ENCODE peak calls at places on chromosomes 5 and 9, in nine cellular contexts. G is lower leg skin, H is heart right ventricle, Z is lower lobe of right lung, A is H1, N is prostate gland, O is fibroblast of pulmonary artery, T is Caco-2, D is IMR-90. C is an unnamed sample.

GRCh38 chr5:181207214-181207959 is 2.4 kb upstream of the TRIM7 start:
- DNase-seq in G (peak; percentile 75), H (peak; percentile 78), Z (peak; percentile 75), A (no peak), N (no peak), O (peak; percentile 92), T (peak; percentile 87), D (peak; percentile 93), C (peak; percentile 87)

GRCh38 chr9:123927625-123928308 is 2.2 kb downstream of the DENND1A start:
- DNase-seq in G (no peak), H (no peak), Z (no peak), A (no peak), N (no peak), O (peak; percentile 70), T (peak; percentile 70), D (peak; percentile 55), C (no peak)

GRCh38 chr9:94872921-94873511 is 146.5 kb downstream of the AOPEP start:
- DNase-seq in G (no peak), H (no peak), Z (no peak), A (no peak), N (no peak), O (peak; percentile 66), T (no peak), D (no peak), C (no peak)

GRCh38 chr9:136997830-136998234 is 1.5 kb upstream of the CLIC3 start:
- DNase-seq in G (no peak), H (no peak), Z (no peak), A (no peak), N (no peak), O (no peak), T (no peak), D (no peak), C (no peak)

GRCh38 chr9:126809068-126809467 is 4.2 kb downstream of the ZBTB43 start:
- DNase-seq in G (no peak), H (no peak), Z (no peak), A (no peak), N (peak; percentile 17), O (no peak), T (no peak), D (peak; percentile 79), C (no peak)

GRCh38 chr5:116395708-116396203 is 178.9 kb downstream of the SEMA6A start:
- DNase-seq in G (no peak), H (no peak), Z (no peak), A (no peak), N (peak; percentile 8), O (peak; percentile 3), T (no peak), D (no peak), C (no peak)

GRCh38 chr5:73764586-73764985 is 138.6 kb downstream of the ARHGEF28 start:
- DNase-seq in G (no peak), H (no peak), Z (no peak), A (no peak), N (no peak), O (peak; percentile 54), T (no peak), D (peak; percentile 82), C (no peak)

GRCh38 chr9:117407436-117408022 is 7.3 kb downstream of the ASTN2 start:
- DNase-seq in G (no peak), H (no peak), Z (no peak), A (no peak), N (no peak), O (no peak), T (no peak), D (no peak), C (no peak)

GRCh38 chr5:96379862-96380261 is 53.2 kb downstream of the PCSK1 start:
- DNase-seq in G (no peak), H (no peak), Z (no peak), A (no peak), N (no peak), O (no peak), T (no peak), D (no peak), C (no peak)

GRCh38 chr5:96377167-96377566 is 55.9 kb downstream of the PCSK1 start:
- DNase-seq in G (no peak), H (no peak), Z (no peak), A (no peak), N (no peak), O (no peak), T (no peak), D (peak; percentile 56), C (no peak)

GRCh38 chr5:96384353-96384752 is 48.7 kb downstream of the PCSK1 start:
- DNase-seq in G (no peak), H (peak; percentile 77), Z (no peak), A (no peak), N (no peak), O (peak; percentile 69), T (no peak), D (peak; percentile 67), C (no peak)

GRCh38 chr5:96377597-96377996 is 55.5 kb downstream of the PCSK1 start:
- DNase-seq in G (no peak), H (no peak), Z (no peak), A (no peak), N (no peak), O (no peak), T (no peak), D (no peak), C (no peak)

GRCh38 chr5:96381526-96381925 is 51.5 kb downstream of the PCSK1 start:
- DNase-seq in G (no peak), H (peak; percentile 10), Z (no peak), A (no peak), N (no peak), O (no peak), T (no peak), D (no peak), C (no peak)
- TF ChIP-seq CTCF in G (no peak), H (peak; percentile 25), Z (no peak), A (no peak), N (no peak), O (no peak), T (no peak), D (no peak), C (no peak)

GRCh38 chr9:5895782-5896181 is 5.1 kb downstream of the MLANA start:
- DNase-seq in G (no peak), H (peak; percentile 9), Z (no peak), A (no peak), N (no peak), O (no peak), T (no peak), D (no peak), C (no peak)
- H3K4me3 ChIP-seq in G (no peak overlapping the region), H (no peak overlapping the region), Z (no peak overlapping the region), A (no peak overlapping the region), N (no peak overlapping the region), O (no peak overlapping the region), T (no peak overlapping the region), D (no peak overlapping the region), C (no peak overlapping the region)

GRCh38 chr5:148913985-148914421 is 87.6 kb downstream of the ADRB2 start:
- DNase-seq in G (no peak), H (no peak), Z (no peak), A (peak; percentile 34), N (no peak), O (peak; percentile 78), T (peak; percentile 47), D (peak; percentile 87), C (no peak)

GRCh38 chr5:148912146-148912545 is 85.7 kb downstream of the ADRB2 start:
- DNase-seq in G (no peak), H (no peak), Z (no peak), A (no peak), N (no peak), O (peak; percentile 11), T (no peak), D (peak; percentile 18), C (no peak)

GRCh38 chr5:148913493-148913892 is 87.1 kb downstream of the ADRB2 start:
- DNase-seq in G (no peak), H (no peak), Z (no peak), A (no peak), N (no peak), O (peak; percentile 4), T (no peak), D (no peak), C (no peak)

GRCh38 chr5:148911386-148911785 is 85.0 kb downstream of the ADRB2 start:
- DNase-seq in G (no peak), H (no peak), Z (no peak), A (no peak), N (no peak), O (no peak), T (no peak), D (no peak), C (no peak)

GRCh38 chr5:148912714-148913398 is 86.4 kb downstream of the ADRB2 start:
- DNase-seq in G (peak; percentile 70), H (no peak), Z (no peak), A (peak; percentile 68), N (no peak), O (peak; percentile 92), T (no peak), D (peak; percentile 99), C (no peak)
- TF ChIP-seq CTCF in G (no peak), H (no peak), Z (peak; percentile 22), A (peak; percentile 56), N (peak; percentile 57), O (peak; percentile 28), T (peak; percentile 50), D (peak; percentile 35), C (no peak)

GRCh38 chr5:80077317-80077716 is 42.2 kb downstream of the THBS4 start:
- DNase-seq in G (no peak), H (no peak), Z (no peak), A (no peak), N (no peak), O (no peak), T (no peak), D (no peak), C (no peak)

GRCh38 chr5:80082221-80082620 is 47.1 kb downstream of the THBS4 start:
- DNase-seq in G (no peak), H (no peak), Z (no peak), A (no peak), N (no peak), O (no peak), T (no peak), D (no peak), C (no peak)

GRCh38 chr5:80078921-80079320 is 43.8 kb downstream of the THBS4 start:
- DNase-seq in G (no peak), H (no peak), Z (no peak), A (no peak), N (no peak), O (no peak), T (no peak), D (no peak), C (no peak)

GRCh38 chr5:80082731-80083114 is 47.6 kb downstream of the THBS4 start:
- DNase-seq in G (peak; percentile 21), H (peak; percentile 85), Z (peak; percentile 76), A (peak; percentile 39), N (peak; percentile 45), O (peak; percentile 80), T (no peak), D (peak; percentile 70), C (peak; percentile 39)

DNA sequence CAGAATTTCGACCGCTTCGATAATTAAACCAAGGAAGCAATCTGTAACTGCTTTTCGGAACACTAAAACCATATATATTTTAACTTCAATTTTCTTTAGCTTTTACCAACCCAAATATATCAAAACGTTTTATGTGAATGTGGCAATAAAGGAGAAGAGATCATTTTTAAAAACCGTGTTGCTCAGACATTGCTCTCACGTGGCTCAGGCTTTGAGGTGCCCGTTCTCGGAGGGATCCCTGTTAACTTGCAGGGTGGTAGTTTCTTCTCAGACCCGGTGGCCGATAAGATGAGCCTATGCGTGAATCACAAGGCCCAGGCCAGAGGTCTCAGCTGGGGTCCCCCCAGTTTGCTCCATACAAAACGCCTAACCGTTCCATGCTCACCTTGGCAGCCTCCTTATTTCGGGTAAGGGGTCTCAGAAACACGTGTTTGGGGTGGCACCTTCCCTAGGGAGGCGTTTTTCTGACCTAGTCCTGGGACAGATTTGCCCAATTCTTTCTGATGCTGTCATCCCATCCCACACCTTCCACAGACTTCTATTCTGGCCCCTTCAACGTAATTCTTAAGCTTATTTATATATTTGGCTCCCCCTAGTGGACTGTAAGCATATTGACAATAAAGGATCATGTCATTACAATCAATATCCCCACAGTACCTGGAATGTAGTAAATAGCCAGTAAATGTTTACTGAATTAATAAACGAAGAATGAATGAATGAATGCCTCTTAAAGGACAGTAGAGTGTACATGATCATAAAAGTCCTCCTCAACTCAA is 48.2 kb downstream of the THBS4 start:
- DNase-seq in G (peak; percentile 20), H (peak; percentile 31), Z (no peak), A (no peak), N (no peak), O (peak; percentile 80), T (no peak), D (peak; percentile 72), C (peak; percentile 19)
- H3K4me3 ChIP-seq in G (no peak overlapping the region), H (no peak overlapping the region), Z (peak overlapping the region; percentile 33), A (no peak overlapping the region), N (peak overlapping the region; percentile 7), O (peak overlapping the region; percentile 36), T (no peak overlapping the region), D (no peak overlapping the region), C (peak overlapping the region; percentile 10)

C was measured in tibial nerve.